ENCODE peak calls at places on chromosome 15, in nine cellular contexts. J, N, R, S, B, O, I, L and V are unnamed samples.

GRCh38 chr15:68650901-68651709 is 72.3 kb downstream of the CORO2B start:
- DNase-seq in I (no peak), N (peak), B (peak), S (peak), J (peak), O (peak), L (peak), R (peak), V (no peak)

GRCh38 chr15:67611803-67612369 is 69.4 kb downstream of the MAP2K5 start:
- DNase-seq in L (no peak), B (no peak), I (no peak), S (no peak), J (no peak), O (no peak), N (no peak), R (no peak), V (no peak)

GRCh38 chr15:66702035-66702769 is at the start of gene SMAD6:
- DNase-seq in O (peak), I (peak), N (peak), J (peak), B (peak), R (peak), S (peak), L (peak), V (peak)

GRCh38 chr15:60523056-60523455 is 44.1 kb upstream of the ICE2 start:
- DNase-seq in I (no peak), O (peak), L (no peak), R (no peak), B (no peak), N (no peak), S (no peak), J (no peak), V (no peak)

GRCh38 chr15:63915209-63915887 is 81.6 kb upstream of the HERC1 start:
- DNase-seq in B (no peak), J (no peak), S (no peak), I (no peak), N (no peak), R (no peak), O (no peak), L (no peak), V (no peak)

GRCh38 chr15:91238664-91239428 is 138.8 kb downstream of the SV2B start:
- DNase-seq in S (no peak), J (no peak), O (no peak), N (no peak), R (no peak), I (no peak), L (no peak), B (no peak), V (no peak)

GRCh38 chr15:43915820-43916660 is 89.2 kb downstream of the WDR76 start:
- DNase-seq in S (no peak), L (no peak), R (no peak), J (no peak), N (no peak), B (no peak), O (no peak), I (no peak), V (no peak)

GRCh38 chr15:70608156-70608555 is 155.2 kb downstream of the UACA start:
- DNase-seq in J (no peak), L (no peak), B (no peak), S (no peak), N (no peak), I (no peak), O (peak), R (peak), V (no peak)

GRCh38 chr15:33963831-33964664 is 4.2 kb upstream of the CHRM5 start:
- DNase-seq in O (peak), S (peak), L (no peak), B (no peak), R (no peak), N (no peak), I (peak), J (no peak), V (no peak)

GRCh38 chr15:63945838-63946298 is 100.4 kb downstream of the DAPK2 start:
- DNase-seq in B (no peak), L (no peak), N (no peak), S (no peak), O (no peak), J (no peak), I (no peak), R (no peak), V (no peak)

GRCh38 chr15:27328616-27329015 is 357.6 kb downstream of the GABRG3 start:
- DNase-seq in R (no peak), O (no peak), L (no peak), N (no peak), S (no peak), J (no peak), I (no peak), B (no peak), V (no peak)

GRCh38 chr15:88004379-88004778 is 252.2 kb downstream of the NTRK3 start:
- DNase-seq in R (no peak), S (no peak), J (no peak), B (no peak), N (no peak), I (no peak), O (no peak), L (no peak), V (no peak)

GRCh38 chr15:34327906-34328305 is 9.7 kb downstream of the SLC12A6 start:
- DNase-seq in I (no peak), R (no peak), S (no peak), N (no peak), L (no peak), B (no peak), O (no peak), J (no peak), V (no peak)

GRCh38 chr15:37900286-37901221 is 33.9 kb upstream of the TMCO5A start:
- DNase-seq in N (no peak), B (no peak), I (no peak), O (peak), R (no peak), L (no peak), J (no peak), S (peak), V (no peak)

GRCh38 chr15:75713338-75713895 is 769 bp upstream of the CSPG4 start:
- DNase-seq in I (no peak), S (no peak), B (no peak), L (no peak), R (peak), J (no peak), O (peak), N (no peak), V (no peak)

GRCh38 chr15:48802867-48803266 is 8.0 kb downstream of the CEP152 start:
- DNase-seq in R (no peak), O (peak), N (no peak), S (peak), L (no peak), B (no peak), J (no peak), I (peak), V (no peak)

GRCh38 chr15:69758291-69758771 is 305.7 kb downstream of the RPLP1 start:
- DNase-seq in L (no peak), O (peak), I (no peak), S (no peak), N (no peak), B (no peak), R (no peak), J (no peak), V (no peak)

GRCh38 chr15:64348455-64348854 is 7.5 kb downstream of the CSNK1G1 start:
- DNase-seq in S (no peak), J (no peak), L (no peak), B (no peak), I (no peak), R (no peak), O (peak), N (no peak), V (no peak)

GRCh38 chr15:40061212-40061901 is 22.4 kb upstream of the SRP14 start:
- DNase-seq in I (no peak), S (no peak), R (no peak), L (no peak), B (no peak), N (no peak), O (no peak), J (no peak), V (no peak)

GRCh38 chr15:63999177-63999576 is 47.1 kb downstream of the DAPK2 start:
- DNase-seq in L (no peak), J (no peak), B (no peak), N (no peak), S (no peak), R (no peak), I (no peak), O (peak), V (no peak)

GRCh38 chr15:100255644-100256043 is 86.1 kb downstream of the ADAMTS17 start:
- DNase-seq in O (no peak), L (no peak), R (no peak), B (no peak), I (no peak), N (no peak), J (no peak), S (no peak), V (no peak)